ENCODE peak calls at places on chromosomes 3 and 15, in nine cellular contexts. S, C, V, I, L, B, K, X and P are unnamed samples.

GRCh38 chr15:25091421-25092158 is 136.8 kb downstream of the SNRPN start:
- DNase-seq in V (no peak), K (no peak), S (no peak), X (no peak), L (no peak), C (no peak), B (no peak), I (no peak), P (no peak)

GRCh38 chr3:190339130-190339529 is 16.9 kb upstream of the CLDN1 start:
- DNase-seq in I (no peak), X (no peak), B (peak), V (no peak), K (peak), C (no peak), S (no peak), L (no peak), P (peak)

GRCh38 chr15:82805994-82806406 is at the start of gene FSD2:
- DNase-seq in I (no peak), V (no peak), K (no peak), B (no peak), L (no peak), C (peak), X (no peak), S (no peak), P (no peak)

GRCh38 chr3:50708620-50709019 is 33.9 kb downstream of the DOCK3 start:
- DNase-seq in C (no peak), X (no peak), I (no peak), V (no peak), B (no peak), S (no peak), K (no peak), L (no peak), P (no peak)

GRCh38 chr15:90552162-90552928 is 22.6 kb downstream of the CRTC3 start:
- DNase-seq in C (no peak), V (no peak), I (no peak), B (no peak), L (no peak), X (peak), S (no peak), K (peak), P (no peak)

GRCh38 chr3:52190294-52190841 is 7.6 kb upstream of the ALAS1 start:
- DNase-seq in L (peak), C (no peak), S (no peak), V (no peak), X (peak), B (no peak), I (no peak), K (peak), P (no peak)

GRCh38 chr3:123880998-123881561 is 3.1 kb downstream of the MYLK start:
- DNase-seq in I (peak), K (peak), B (peak), C (no peak), V (peak), X (peak), L (no peak), S (no peak), P (peak)

GRCh38 chr3:47250309-47251060 is 32.1 kb downstream of the KIF9 start:
- DNase-seq in C (peak), K (peak), X (peak), B (peak), L (peak), S (no peak), V (peak), I (peak), P (peak)

GRCh38 chr15:66650433-66650832 is 51.6 kb upstream of the SMAD6 start:
- DNase-seq in X (peak), C (no peak), K (peak), L (peak), V (no peak), I (no peak), S (no peak), B (no peak), P (no peak)

GRCh38 chr3:37537914-37538691 is 323.6 kb upstream of the CTDSPL start:
- DNase-seq in V (no peak), B (no peak), I (no peak), K (no peak), L (peak), X (peak), C (no peak), S (no peak), P (no peak)

GRCh38 chr3:170745211-170745718 is 124.7 kb downstream of the RPL22L1 start:
- DNase-seq in I (no peak), K (peak), B (peak), V (no peak), S (no peak), X (no peak), L (no peak), C (no peak), P (peak)

GRCh38 chr15:81480645-81481053 is 106.6 kb upstream of the TMC3 start:
- DNase-seq in K (peak), B (peak), I (no peak), V (no peak), C (no peak), X (peak), L (peak), S (no peak), P (peak)

GRCh38 chr15:73375755-73376305 is 7.1 kb upstream of the HCN4 start:
- DNase-seq in I (no peak), X (no peak), B (no peak), S (no peak), K (no peak), L (no peak), V (no peak), C (no peak), P (no peak)

GRCh38 chr3:138452491-138452890 is 18.1 kb downstream of the ESYT3 start:
- DNase-seq in L (no peak), X (no peak), K (no peak), C (no peak), V (no peak), S (peak), B (no peak), I (peak), P (no peak)

GRCh38 chr3:72152551-72153476 is 367.9 kb upstream of the PROK2 start:
- DNase-seq in S (peak), V (peak), B (peak), K (peak), L (peak), X (peak), C (peak), I (no peak), P (peak)

GRCh38 chr3:7203969-7204847 is 343.3 kb downstream of the GRM7 start:
- DNase-seq in B (no peak), L (no peak), K (no peak), V (no peak), C (no peak), I (no peak), X (no peak), S (no peak), P (no peak)

GRCh38 chr15:82958638-82959037 is 6.1 kb upstream of the HOMER2 start:
- DNase-seq in K (no peak), C (no peak), I (no peak), V (no peak), B (no peak), X (no peak), L (no peak), S (no peak), P (no peak)

GRCh38 chr15:72047020-72047419 is 70.9 kb downstream of the MYO9A start:
- DNase-seq in V (no peak), I (no peak), X (no peak), B (peak), S (no peak), C (no peak), K (peak), L (no peak), P (peak)

GRCh38 chr15:88654430-88655102 is 15.8 kb downstream of the ISG20 start:
- DNase-seq in K (no peak), I (no peak), C (no peak), B (no peak), L (no peak), S (no peak), V (no peak), X (no peak), P (no peak)

GRCh38 chr15:57496594-57496945 is 95.1 kb upstream of the MYZAP start:
- DNase-seq in I (no peak), S (no peak), X (no peak), V (no peak), B (no peak), K (no peak), L (no peak), C (no peak), P (no peak)

GRCh38 chr3:192920406-192920805 is 2.8 kb upstream of the MB21D2 start:
- DNase-seq in L (no peak), C (no peak), X (no peak), I (no peak), S (no peak), V (no peak), B (no peak), K (no peak), P (no peak)

GRCh38 chr15:69060744-69061143 is 46.2 kb downstream of the NOX5 start:
- DNase-seq in L (no peak), V (no peak), K (no peak), I (no peak), C (no peak), B (no peak), X (no peak), S (no peak), P (peak)

GRCh38 chr15:36726224-36726623 is 146.8 kb downstream of the CDIN1 start:
- DNase-seq in I (no peak), S (no peak), K (no peak), X (no peak), C (no peak), L (no peak), B (no peak), V (no peak), P (no peak)

GRCh38 chr15:90871097-90871715 is 2.8 kb downstream of the FURIN start:
- DNase-seq in K (peak), C (peak), S (no peak), B (no peak), X (peak), L (peak), I (no peak), V (no peak), P (no peak)

GRCh38 chr3:16332904-16333426 is 68.0 kb downstream of the OXNAD1 start:
- DNase-seq in I (no peak), V (no peak), L (no peak), S (no peak), B (no peak), K (peak), X (no peak), C (no peak), P (no peak)

GRCh38 chr3:32374788-32375595 is 16.7 kb upstream of the CMTM7 start:
- DNase-seq in V (peak), K (peak), X (peak), C (peak), B (peak), I (peak), L (peak), S (no peak), P (peak)

GRCh38 chr15:66700412-66700801 is 1.6 kb upstream of the SMAD6 start:
- DNase-seq in K (no peak), I (no peak), X (no peak), S (no peak), L (no peak), V (no peak), B (no peak), C (no peak), P (no peak)

GRCh38 chr15:58261368-58261767 is 123.2 kb downstream of the AQP9 start:
- DNase-seq in B (no peak), S (no peak), C (no peak), V (no peak), I (no peak), K (no peak), X (no peak), L (no peak), P (no peak)

GRCh38 chr15:39556461-39556860 is 24.4 kb upstream of the THBS1 start:
- DNase-seq in B (peak), S (no peak), V (no peak), C (no peak), I (no peak), X (peak), L (no peak), K (no peak), P (peak)

GRCh38 chr15:67106764-67107013 is 41.3 kb downstream of the SMAD3 start:
- DNase-seq in S (no peak), K (no peak), X (no peak), L (no peak), B (no peak), V (no peak), C (no peak), I (no peak), P (no peak)

GRCh38 chr3:190773948-190774347 is 88.5 kb downstream of the GMNC start:
- DNase-seq in S (no peak), B (no peak), V (no peak), I (no peak), K (no peak), C (no peak), X (no peak), L (no peak), P (no peak)

GRCh38 chr3:142863010-142863787 is 25.7 kb downstream of the PCOLCE2 start:
- DNase-seq in X (no peak), K (peak), B (peak), L (no peak), V (no peak), C (no peak), I (no peak), S (no peak), P (peak)

GRCh38 chr3:142863965-142864924 is 24.6 kb downstream of the PCOLCE2 start:
- DNase-seq in X (no peak), B (peak), K (no peak), V (no peak), I (no peak), S (no peak), C (no peak), L (no peak), P (peak)

GRCh38 chr3:142861926-142862325 is 27.0 kb downstream of the PCOLCE2 start:
- DNase-seq in C (no peak), L (no peak), S (no peak), V (no peak), X (no peak), B (no peak), K (no peak), I (no peak), P (no peak)

DNA sequence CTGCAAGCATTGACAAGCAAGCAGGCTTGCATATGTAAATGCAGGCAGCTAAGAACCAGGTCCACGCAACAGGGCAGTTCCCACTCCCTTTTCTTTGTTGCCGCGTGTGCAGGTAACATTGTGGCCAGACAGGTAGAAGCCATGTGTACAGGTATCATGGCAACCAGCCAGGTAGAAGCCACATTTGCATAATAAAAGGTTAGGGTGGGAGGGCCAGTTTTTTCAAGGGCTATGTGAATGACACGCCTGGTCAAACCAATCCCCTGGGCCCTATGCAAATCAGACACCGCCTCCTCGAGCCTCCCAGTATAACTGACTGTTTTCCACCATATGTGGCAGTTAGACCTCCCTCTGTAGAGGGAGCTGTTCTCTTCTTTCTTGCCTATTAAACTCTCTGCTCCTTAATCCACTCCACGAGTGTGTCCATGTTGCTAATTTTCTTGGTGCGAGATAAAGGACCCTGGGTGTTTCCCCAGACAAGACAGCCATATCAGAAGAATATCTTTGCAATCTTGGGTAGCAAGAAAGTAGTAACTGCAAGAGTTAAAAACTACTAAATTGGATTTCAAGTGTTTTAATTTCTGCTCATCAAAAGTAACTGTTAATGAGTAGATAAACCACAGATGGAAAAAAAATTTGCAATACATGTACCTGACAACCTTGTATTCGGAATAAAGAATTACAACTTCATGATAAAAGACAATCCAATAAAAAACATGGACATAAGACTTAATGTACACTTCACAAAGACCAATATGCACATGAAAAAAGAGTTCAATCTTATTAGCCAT is 21.8 kb downstream of the PCOLCE2 start:
- DNase-seq in I (peak), S (no peak), C (no peak), L (no peak), X (no peak), B (peak), V (no peak), K (peak), P (peak)
- TF ChIP-seq CTCF in I (peak), S (no peak), C (no peak), L (no peak), X (no peak), B (peak), V (no peak), K (peak), P (peak)

GRCh38 chr15:64045106-64045435 is 1.2 kb downstream of the DAPK2 start:
- DNase-seq in B (no peak), I (no peak), S (no peak), C (no peak), V (no peak), X (no peak), L (no peak), K (no peak), P (no peak)
- H3K4me3 ChIP-seq in B (no peak), I (no peak), S (peak), C (peak), V (no peak), X (no peak), L (no peak), K (no peak), P (no peak)

GRCh38 chr3:129441782-129442181 is 1.8 kb downstream of the IFT122 start:
- DNase-seq in L (no peak), X (peak), K (peak), B (no peak), I (no peak), V (no peak), C (no peak), S (no peak), P (no peak)
- TF ChIP-seq CTCF in L (no peak), X (no peak), K (peak), B (no peak), I (no peak), V (no peak), C (no peak), S (no peak), P (no peak)

GRCh38 chr3:14121859-14122258 is 2.8 kb downstream of the CHCHD4 start:
- DNase-seq in X (no peak), I (no peak), L (no peak), B (no peak), K (no peak), C (no peak), V (no peak), S (no peak), P (no peak)
- H3K4me3 ChIP-seq in X (no peak), I (no peak), L (no peak), B (no peak), K (no peak), C (no peak), V (no peak), S (no peak), P (no peak)

GRCh38 chr3:21484323-21485154 is 266.5 kb downstream of the ZNF385D start:
- DNase-seq in S (no peak), C (peak), X (peak), B (peak), I (peak), L (peak), K (peak), V (peak), P (peak)
- TF ChIP-seq CTCF in S (peak), C (no peak), X (peak), B (peak), I (peak), L (peak), K (peak), V (peak), P (peak)

GRCh38 chr3:53753518-53754183 is 92.6 kb downstream of the CHDH start:
- DNase-seq in I (no peak), L (no peak), B (no peak), S (no peak), V (no peak), C (no peak), K (no peak), X (no peak), P (peak)
- H3K4me3 ChIP-seq in I (no peak), L (no peak), B (no peak), S (no peak), V (no peak), C (no peak), K (no peak), X (no peak), P (no peak)